ENCODE peak calls at places on chromosome 19, in seven cellular contexts. Z is GM10248; Y is PC-3; F is stimulated activated naive CD8-positive, alpha-beta T cell treated with anti-CD3 and anti-CD28 coated beads, Interleukin-15, Interleukin-2, amounts not matched to agents 100 U/mL and 50 U/mL, for 24 hours; E is K562; L is frontal cortex; R is stimulated activated CD8-positive, alpha-beta memory T cell treated with anti-CD3 and anti-CD28 coated beads, Interleukin-7, amount 100 ng/mL, for 1 hour. N is an unnamed sample.

GRCh38 chr19:13260883-13261653 is 110.9 kb downstream of the IER2 start:
- DNase-seq in Z (peak; percentile 83), Y (peak; percentile 98), F (peak; percentile 47), E (peak; percentile 51), L (no peak), R (no peak), N (peak; percentile 94)

GRCh38 chr19:53912653-53913052 is 3.6 kb downstream of the CACNG7 start:
- DNase-seq in Z (no peak), Y (no peak), F (peak; percentile 32), E (peak; percentile 70), L (no peak), R (no peak), N (no peak)

GRCh38 chr19:6593651-6594416 is 2.9 kb upstream of the CD70 start:
- DNase-seq in Z (peak; percentile 42), Y (no peak), F (peak; percentile 45), E (no peak), L (no peak), R (no peak), N (no peak)

GRCh38 chr19:55546822-55547614 is 1.7 kb upstream of the SBK3 start:
- DNase-seq in Z (no peak), Y (peak; percentile 92), F (peak; percentile 7), E (peak; percentile 60), L (no peak), R (no peak), N (peak; percentile 35)

GRCh38 chr19:56995298-56995697 is 124.5 kb upstream of the USP29 start:
- DNase-seq in Z (no peak), Y (no peak), F (no peak), E (no peak), L (no peak), R (no peak), N (no peak)

GRCh38 chr19:2607712-2608601 is 94.5 kb downstream of the GNG7 start:
- DNase-seq in Z (peak; percentile 71), Y (no peak), F (peak; percentile 92), E (no peak), L (no peak), R (peak; percentile 53), N (no peak)

GRCh38 chr19:50772408-50773311 is 2.4 kb downstream of the GPR32 start:
- DNase-seq in Z (peak; percentile 50), Y (peak; percentile 39), F (no peak), E (peak; percentile 82), L (no peak), R (no peak), N (no peak)

GRCh38 chr19:14540741-14541525 is 11.5 kb downstream of the TECR start:
- DNase-seq in Z (no peak), Y (no peak), F (no peak), E (no peak), L (no peak), R (no peak), N (no peak)

GRCh38 chr19:38736036-38736412 is 8.2 kb downstream of the CAPN12 start:
- DNase-seq in Z (peak; percentile 78), Y (peak; percentile 39), F (peak; percentile 68), E (peak; percentile 71), L (no peak), R (no peak), N (peak; percentile 41)